ENCODE peak calls at places on chromosome 18, in four cellular contexts. A is K562, G is GM12878, X is HepG2. S is an unnamed sample.

GRCh38 chr18:26419746-26420145 is 128.6 kb downstream of the KCTD1 start:
- DNase-seq in A (no peak), G (no peak), X (no peak), S (peak)

GRCh38 chr18:34709631-34710429 is at the start of gene DTNA:
- DNase-seq in A (no peak), G (no peak), X (no peak), S (peak)

GRCh38 chr18:22286576-22286975 is 117.2 kb downstream of the GATA6 start:
- DNase-seq in A (no peak), G (no peak), X (no peak), S (no peak)

GRCh38 chr18:79943608-79944125 is 7.8 kb downstream of the SLC66A2 start:
- DNase-seq in A (no peak), G (no peak), X (no peak), S (no peak)

GRCh38 chr18:6976935-6977334 is 140.7 kb downstream of the LAMA1 start:
- DNase-seq in A (no peak), G (no peak), X (no peak), S (no peak)

GRCh38 chr18:44750774-44751173 is 70.1 kb downstream of the SETBP1 start:
- DNase-seq in A (no peak), G (no peak), X (no peak), S (no peak)

GRCh38 chr18:59075923-59076322 is 63.8 kb upstream of the SEC11C start:
- DNase-seq in A (no peak), G (no peak), X (no peak), S (no peak)

GRCh38 chr18:9878783-9879242 is 7.0 kb upstream of the TXNDC2 start:
- DNase-seq in A (no peak), G (no peak), X (no peak), S (no peak)

GRCh38 chr18:51621103-51621969 is 423.9 kb upstream of the MEX3C start:
- DNase-seq in A (peak), G (peak), X (peak), S (peak)

GRCh38 chr18:56576826-56577573 is 61.4 kb downstream of the TXNL1 start:
- DNase-seq in A (no peak), G (no peak), X (no peak), S (no peak)

GRCh38 chr18:21180588-21180987 is 61.4 kb upstream of the GREB1L start:
- DNase-seq in A (no peak), G (no peak), X (no peak), S (no peak)

GRCh38 chr18:21181763-21182162 is 60.3 kb upstream of the GREB1L start:
- DNase-seq in A (no peak), G (no peak), X (no peak), S (no peak)

GRCh38 chr18:21179590-21180220 is 62.3 kb upstream of the GREB1L start:
- DNase-seq in A (peak), G (peak), X (peak), S (peak)

GRCh38 chr18:21184396-21184996 is 57.5 kb upstream of the GREB1L start:
- DNase-seq in A (no peak), G (no peak), X (no peak), S (no peak)

GRCh38 chr18:21183670-21184069 is 58.4 kb upstream of the GREB1L start:
- DNase-seq in A (no peak), G (no peak), X (peak), S (no peak)
- TF ChIP-seq NFIC in A (no peak), G (no peak), X (no peak), S (no peak)

GRCh38 chr18:27750014-27750413 is 426.9 kb downstream of the CDH2 start:
- DNase-seq in A (no peak), G (no peak), X (peak), S (peak)
- TF ChIP-seq NFIC in A (no peak), G (no peak), X (no peak), S (no peak)

DNA sequence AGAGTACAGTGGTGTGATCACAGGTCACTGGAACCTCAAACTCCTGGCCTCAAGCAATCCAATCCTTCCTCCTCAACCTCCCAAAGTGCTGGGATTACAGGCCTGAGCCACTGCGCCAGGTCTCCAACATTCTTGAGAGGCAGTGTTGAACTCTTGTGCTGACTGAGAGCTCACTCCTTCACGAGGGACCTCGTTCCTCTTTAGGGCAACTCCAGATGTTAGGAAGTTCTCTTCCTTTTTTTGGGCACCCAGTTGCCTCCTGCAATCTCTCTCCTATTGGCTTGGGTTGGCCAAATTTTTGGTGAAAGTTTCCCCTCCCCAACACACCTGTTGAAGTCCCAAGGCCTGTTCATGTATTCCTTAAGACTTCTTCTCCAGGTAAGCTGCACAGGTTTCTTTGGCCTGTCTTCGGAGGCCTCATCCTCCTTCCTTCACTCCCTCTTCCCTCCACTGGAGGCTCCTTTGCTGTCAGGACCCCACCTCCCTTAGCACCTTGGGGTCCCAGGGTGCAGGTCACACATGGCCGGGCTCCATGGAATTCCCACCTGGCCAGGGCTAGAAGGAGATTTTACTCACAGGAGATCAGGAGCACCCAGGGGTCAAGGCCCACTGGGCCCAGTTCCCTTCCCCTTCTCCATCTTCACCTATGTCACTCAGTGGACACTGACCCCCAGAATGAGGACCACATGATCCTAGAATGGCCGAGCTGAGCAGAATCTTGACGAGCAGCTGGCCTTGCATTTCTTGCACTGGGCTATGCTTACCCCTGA is 94.6 kb upstream of the SMAD2 start:
- DNase-seq in A (no peak), G (no peak), X (no peak), S (no peak)
- TF ChIP-seq NFIC in A (no peak), G (no peak), X (no peak), S (no peak)

GRCh38 chr18:74142251-74142650 is 5.4 kb downstream of the FBXO15 start:
- DNase-seq in A (no peak), G (no peak), X (no peak), S (no peak)

GRCh38 chr18:74137920-74138538 is 9.6 kb downstream of the FBXO15 start:
- DNase-seq in A (no peak), G (no peak), X (no peak), S (no peak)

GRCh38 chr18:74139888-74140287 is 7.7 kb downstream of the FBXO15 start:
- DNase-seq in A (peak), G (no peak), X (no peak), S (no peak)

GRCh38 chr18:74139414-74139813 is 8.2 kb downstream of the FBXO15 start:
- DNase-seq in A (no peak), G (no peak), X (no peak), S (no peak)

DNA sequence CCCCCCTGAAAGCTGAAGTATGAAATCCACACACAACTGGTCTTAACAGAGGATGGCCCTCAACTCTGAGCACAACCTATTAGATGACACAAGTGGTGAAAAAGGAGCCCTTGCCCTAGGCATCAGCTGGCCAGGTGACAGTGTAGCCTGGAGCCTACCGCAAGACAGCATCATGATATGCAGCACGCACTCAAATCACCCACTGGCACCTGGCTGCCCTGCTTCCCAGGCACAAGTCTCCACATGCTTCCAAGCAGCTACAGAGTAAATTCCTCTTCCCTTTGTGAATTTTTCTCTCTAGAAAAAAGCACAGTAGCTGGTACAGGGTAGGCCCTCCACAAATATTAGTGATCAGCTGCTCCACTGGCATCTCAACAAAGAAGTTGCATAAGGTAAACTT is 6.0 kb downstream of the FBXO15 start:
- DNase-seq in A (no peak), G (no peak), X (no peak), S (no peak)
- TF ChIP-seq NFIC in A (no peak), G (no peak), X (no peak), S (no peak)

DNA sequence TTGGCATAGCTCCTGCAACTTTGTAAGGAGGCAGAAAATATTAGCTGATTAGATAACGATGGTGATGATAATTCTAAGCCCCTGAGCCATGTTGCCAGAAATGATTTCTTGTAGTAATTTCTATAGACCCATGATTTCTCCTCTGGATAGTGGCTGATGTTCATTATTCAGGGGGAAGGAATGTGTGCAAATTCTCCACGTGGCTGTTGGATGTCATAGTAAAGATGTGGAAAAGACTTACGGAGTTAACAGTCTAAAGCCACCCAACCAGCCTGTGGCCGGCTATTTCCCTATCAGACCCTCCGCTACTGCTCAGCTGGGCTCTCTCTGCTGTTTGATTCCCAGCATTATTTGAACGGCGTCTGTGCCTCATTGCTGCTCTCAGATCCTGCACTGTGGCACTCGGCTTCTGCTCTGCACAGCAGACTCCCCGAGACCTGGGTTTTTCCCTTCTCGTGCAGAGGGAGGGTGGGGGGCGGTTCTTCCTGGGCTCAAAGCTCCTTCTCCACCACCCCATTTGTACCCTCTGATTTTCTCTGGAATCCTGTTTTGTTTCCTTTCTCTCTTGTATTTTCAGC is 221.3 kb downstream of the GALR1 start:
- DNase-seq in A (no peak), G (no peak), X (no peak), S (no peak)
- TF ChIP-seq NFIC in A (no peak), G (no peak), X (no peak), S (no peak)

S was measured in SK-N-SH.